ENCODE peak calls at places on chromosomes 16 and 17, in nine cellular contexts. One of them, this sample, is unnamed.

GRCh38 chr17:44981221-44981968 is 13.3 kb upstream of the C1QL1 start:
- DNase-seq in Ammon's horn: no peak
- DNase-seq in fibroblast of villous mesenchyme: peak
- DNase-seq in stromal cell of bone marrow: no peak
- DNase-seq in stimulated activated effector memory CD8-positive, alpha-beta T cell treated with anti-CD3 and anti-CD28 coated beads, Interleukin-12 subunit alpha, Interleukin-12 subunit beta, amount 100 ng/mL, for 72 hours: no peak
- DNase-seq in K562: no peak
- DNase-seq in T-helper 1 cell: no peak
- DNase-seq in AG08396: peak
- DNase-seq in naive thymus-derived CD4-positive, alpha-beta T cell: no peak
- DNase-seq in this sample: no peak

GRCh38 chr17:5485270-5486205 is at the start of gene DERL2:
- DNase-seq in stimulated activated effector memory CD8-positive, alpha-beta T cell treated with anti-CD3 and anti-CD28 coated beads, Interleukin-12 subunit alpha, Interleukin-12 subunit beta, amount 100 ng/mL, for 72 hours: no peak
- DNase-seq in K562: peak
- DNase-seq in stromal cell of bone marrow: no peak
- DNase-seq in T-helper 1 cell: no peak
- DNase-seq in AG08396: peak
- DNase-seq in naive thymus-derived CD4-positive, alpha-beta T cell: no peak
- DNase-seq in fibroblast of villous mesenchyme: no peak
- DNase-seq in Ammon's horn: no peak
- DNase-seq in this sample: no peak

GRCh38 chr16:59060212-59060611 is 326.1 kb upstream of the GOT2 start:
- DNase-seq in Ammon's horn: no peak
- DNase-seq in fibroblast of villous mesenchyme: peak
- DNase-seq in stimulated activated effector memory CD8-positive, alpha-beta T cell treated with anti-CD3 and anti-CD28 coated beads, Interleukin-12 subunit alpha, Interleukin-12 subunit beta, amount 100 ng/mL, for 72 hours: no peak
- DNase-seq in AG08396: no peak
- DNase-seq in K562: no peak
- DNase-seq in naive thymus-derived CD4-positive, alpha-beta T cell: no peak
- DNase-seq in T-helper 1 cell: no peak
- DNase-seq in stromal cell of bone marrow: no peak
- DNase-seq in this sample: no peak

GRCh38 chr17:60827920-60828319 is 150.3 kb downstream of the BCAS3 start:
- DNase-seq in stimulated activated effector memory CD8-positive, alpha-beta T cell treated with anti-CD3 and anti-CD28 coated beads, Interleukin-12 subunit alpha, Interleukin-12 subunit beta, amount 100 ng/mL, for 72 hours: no peak
- DNase-seq in naive thymus-derived CD4-positive, alpha-beta T cell: no peak
- DNase-seq in fibroblast of villous mesenchyme: no peak
- DNase-seq in AG08396: no peak
- DNase-seq in stromal cell of bone marrow: no peak
- DNase-seq in K562: no peak
- DNase-seq in T-helper 1 cell: no peak
- DNase-seq in Ammon's horn: no peak
- DNase-seq in this sample: no peak

GRCh38 chr16:3127745-3128144 is 7.1 kb upstream of the ZNF213 start:
- DNase-seq in fibroblast of villous mesenchyme: no peak
- DNase-seq in T-helper 1 cell: no peak
- DNase-seq in stimulated activated effector memory CD8-positive, alpha-beta T cell treated with anti-CD3 and anti-CD28 coated beads, Interleukin-12 subunit alpha, Interleukin-12 subunit beta, amount 100 ng/mL, for 72 hours: no peak
- DNase-seq in K562: no peak
- DNase-seq in Ammon's horn: no peak
- DNase-seq in stromal cell of bone marrow: no peak
- DNase-seq in AG08396: no peak
- DNase-seq in naive thymus-derived CD4-positive, alpha-beta T cell: no peak
- DNase-seq in this sample: no peak

GRCh38 chr17:71438631-71439146 is 682.1 kb upstream of the SOX9 start:
- DNase-seq in AG08396: peak
- DNase-seq in K562: no peak
- DNase-seq in fibroblast of villous mesenchyme: peak
- DNase-seq in naive thymus-derived CD4-positive, alpha-beta T cell: no peak
- DNase-seq in stimulated activated effector memory CD8-positive, alpha-beta T cell treated with anti-CD3 and anti-CD28 coated beads, Interleukin-12 subunit alpha, Interleukin-12 subunit beta, amount 100 ng/mL, for 72 hours: no peak
- DNase-seq in Ammon's horn: peak
- DNase-seq in stromal cell of bone marrow: peak
- DNase-seq in T-helper 1 cell: no peak
- DNase-seq in this sample: no peak

GRCh38 chr17:57389474-57389873 is 133.2 kb downstream of the MSI2 start:
- DNase-seq in fibroblast of villous mesenchyme: no peak
- DNase-seq in Ammon's horn: no peak
- DNase-seq in naive thymus-derived CD4-positive, alpha-beta T cell: no peak
- DNase-seq in K562: no peak
- DNase-seq in stimulated activated effector memory CD8-positive, alpha-beta T cell treated with anti-CD3 and anti-CD28 coated beads, Interleukin-12 subunit alpha, Interleukin-12 subunit beta, amount 100 ng/mL, for 72 hours: no peak
- DNase-seq in AG08396: no peak
- DNase-seq in stromal cell of bone marrow: no peak
- DNase-seq in T-helper 1 cell: no peak
- DNase-seq in this sample: no peak

GRCh38 chr17:31582151-31582907 is 190.9 kb downstream of the RAB11FIP4 start:
- DNase-seq in K562: no peak
- DNase-seq in stimulated activated effector memory CD8-positive, alpha-beta T cell treated with anti-CD3 and anti-CD28 coated beads, Interleukin-12 subunit alpha, Interleukin-12 subunit beta, amount 100 ng/mL, for 72 hours: no peak
- DNase-seq in stromal cell of bone marrow: no peak
- DNase-seq in fibroblast of villous mesenchyme: peak
- DNase-seq in naive thymus-derived CD4-positive, alpha-beta T cell: no peak
- DNase-seq in AG08396: peak
- DNase-seq in Ammon's horn: peak
- DNase-seq in T-helper 1 cell: no peak
- DNase-seq in this sample: peak

GRCh38 chr16:70529051-70529777 is 5.6 kb downstream of the SF3B3 start:
- DNase-seq in naive thymus-derived CD4-positive, alpha-beta T cell: no peak
- DNase-seq in stromal cell of bone marrow: peak
- DNase-seq in AG08396: peak
- DNase-seq in fibroblast of villous mesenchyme: peak
- DNase-seq in Ammon's horn: peak
- DNase-seq in K562: no peak
- DNase-seq in T-helper 1 cell: no peak
- DNase-seq in stimulated activated effector memory CD8-positive, alpha-beta T cell treated with anti-CD3 and anti-CD28 coated beads, Interleukin-12 subunit alpha, Interleukin-12 subunit beta, amount 100 ng/mL, for 72 hours: no peak
- DNase-seq in this sample: no peak

GRCh38 chr17:49995055-49995738 is at the start of gene DLX3:
- DNase-seq in stimulated activated effector memory CD8-positive, alpha-beta T cell treated with anti-CD3 and anti-CD28 coated beads, Interleukin-12 subunit alpha, Interleukin-12 subunit beta, amount 100 ng/mL, for 72 hours: no peak
- DNase-seq in AG08396: peak
- DNase-seq in T-helper 1 cell: no peak
- DNase-seq in Ammon's horn: peak
- DNase-seq in fibroblast of villous mesenchyme: peak
- DNase-seq in stromal cell of bone marrow: peak
- DNase-seq in naive thymus-derived CD4-positive, alpha-beta T cell: no peak
- DNase-seq in K562: peak
- DNase-seq in this sample: no peak

GRCh38 chr17:73646409-73647305 is 2.4 kb upstream of the SDK2 start:
- DNase-seq in Ammon's horn: peak
- DNase-seq in stromal cell of bone marrow: no peak
- DNase-seq in AG08396: no peak
- DNase-seq in naive thymus-derived CD4-positive, alpha-beta T cell: no peak
- DNase-seq in K562: no peak
- DNase-seq in fibroblast of villous mesenchyme: no peak
- DNase-seq in stimulated activated effector memory CD8-positive, alpha-beta T cell treated with anti-CD3 and anti-CD28 coated beads, Interleukin-12 subunit alpha, Interleukin-12 subunit beta, amount 100 ng/mL, for 72 hours: no peak
- DNase-seq in T-helper 1 cell: no peak
- DNase-seq in this sample: no peak

GRCh38 chr17:43383372-43383771 is 15.4 kb upstream of the ARL4D start:
- DNase-seq in naive thymus-derived CD4-positive, alpha-beta T cell: no peak
- DNase-seq in K562: no peak
- DNase-seq in stimulated activated effector memory CD8-positive, alpha-beta T cell treated with anti-CD3 and anti-CD28 coated beads, Interleukin-12 subunit alpha, Interleukin-12 subunit beta, amount 100 ng/mL, for 72 hours: no peak
- DNase-seq in T-helper 1 cell: no peak
- DNase-seq in stromal cell of bone marrow: no peak
- DNase-seq in AG08396: no peak
- DNase-seq in Ammon's horn: no peak
- DNase-seq in fibroblast of villous mesenchyme: no peak
- DNase-seq in this sample: no peak

GRCh38 chr17:31841850-31842415 is 17.1 kb downstream of the COPRS start:
- DNase-seq in Ammon's horn: no peak
- DNase-seq in naive thymus-derived CD4-positive, alpha-beta T cell: no peak
- DNase-seq in T-helper 1 cell: no peak
- DNase-seq in K562: no peak
- DNase-seq in stimulated activated effector memory CD8-positive, alpha-beta T cell treated with anti-CD3 and anti-CD28 coated beads, Interleukin-12 subunit alpha, Interleukin-12 subunit beta, amount 100 ng/mL, for 72 hours: no peak
- DNase-seq in AG08396: no peak
- DNase-seq in fibroblast of villous mesenchyme: no peak
- DNase-seq in stromal cell of bone marrow: no peak
- DNase-seq in this sample: no peak

GRCh38 chr16:82010649-82011048 is 621 bp downstream of the SDR42E1 start:
- DNase-seq in stromal cell of bone marrow: no peak
- DNase-seq in T-helper 1 cell: no peak
- DNase-seq in AG08396: no peak
- DNase-seq in fibroblast of villous mesenchyme: no peak
- DNase-seq in stimulated activated effector memory CD8-positive, alpha-beta T cell treated with anti-CD3 and anti-CD28 coated beads, Interleukin-12 subunit alpha, Interleukin-12 subunit beta, amount 100 ng/mL, for 72 hours: no peak
- DNase-seq in Ammon's horn: no peak
- DNase-seq in naive thymus-derived CD4-positive, alpha-beta T cell: no peak
- DNase-seq in K562: no peak
- DNase-seq in this sample: no peak

GRCh38 chr17:51860934-51861561 is 297.5 kb downstream of the CA10 start:
- DNase-seq in stromal cell of bone marrow: peak
- DNase-seq in K562: peak
- DNase-seq in stimulated activated effector memory CD8-positive, alpha-beta T cell treated with anti-CD3 and anti-CD28 coated beads, Interleukin-12 subunit alpha, Interleukin-12 subunit beta, amount 100 ng/mL, for 72 hours: peak
- DNase-seq in Ammon's horn: peak
- DNase-seq in fibroblast of villous mesenchyme: no peak
- DNase-seq in AG08396: no peak
- DNase-seq in T-helper 1 cell: no peak
- DNase-seq in naive thymus-derived CD4-positive, alpha-beta T cell: no peak
- DNase-seq in this sample: peak

GRCh38 chr16:67926181-67926742 is 5.4 kb downstream of the CTRL start:
- DNase-seq in T-helper 1 cell: no peak
- DNase-seq in naive thymus-derived CD4-positive, alpha-beta T cell: no peak
- DNase-seq in stimulated activated effector memory CD8-positive, alpha-beta T cell treated with anti-CD3 and anti-CD28 coated beads, Interleukin-12 subunit alpha, Interleukin-12 subunit beta, amount 100 ng/mL, for 72 hours: no peak
- DNase-seq in K562: no peak
- DNase-seq in stromal cell of bone marrow: no peak
- DNase-seq in fibroblast of villous mesenchyme: no peak
- DNase-seq in Ammon's horn: peak
- DNase-seq in AG08396: no peak
- DNase-seq in this sample: no peak

GRCh38 chr16:17829826-17830225 is 359.1 kb upstream of the XYLT1 start:
- DNase-seq in K562: no peak
- DNase-seq in stimulated activated effector memory CD8-positive, alpha-beta T cell treated with anti-CD3 and anti-CD28 coated beads, Interleukin-12 subunit alpha, Interleukin-12 subunit beta, amount 100 ng/mL, for 72 hours: no peak
- DNase-seq in Ammon's horn: no peak
- DNase-seq in AG08396: no peak
- DNase-seq in fibroblast of villous mesenchyme: peak
- DNase-seq in stromal cell of bone marrow: no peak
- DNase-seq in T-helper 1 cell: no peak
- DNase-seq in naive thymus-derived CD4-positive, alpha-beta T cell: no peak
- DNase-seq in this sample: no peak

GRCh38 chr17:31564291-31564690 is 172.8 kb downstream of the RAB11FIP4 start:
- DNase-seq in fibroblast of villous mesenchyme: no peak
- DNase-seq in Ammon's horn: no peak
- DNase-seq in AG08396: no peak
- DNase-seq in stimulated activated effector memory CD8-positive, alpha-beta T cell treated with anti-CD3 and anti-CD28 coated beads, Interleukin-12 subunit alpha, Interleukin-12 subunit beta, amount 100 ng/mL, for 72 hours: no peak
- DNase-seq in K562: no peak
- DNase-seq in naive thymus-derived CD4-positive, alpha-beta T cell: no peak
- DNase-seq in stromal cell of bone marrow: no peak
- DNase-seq in T-helper 1 cell: no peak
- DNase-seq in this sample: no peak

GRCh38 chr16:22235839-22236745 is 30.0 kb downstream of the EEF2K start:
- DNase-seq in stimulated activated effector memory CD8-positive, alpha-beta T cell treated with anti-CD3 and anti-CD28 coated beads, Interleukin-12 subunit alpha, Interleukin-12 subunit beta, amount 100 ng/mL, for 72 hours: no peak
- DNase-seq in AG08396: no peak
- DNase-seq in naive thymus-derived CD4-positive, alpha-beta T cell: no peak
- DNase-seq in Ammon's horn: no peak
- DNase-seq in stromal cell of bone marrow: no peak
- DNase-seq in T-helper 1 cell: no peak
- DNase-seq in fibroblast of villous mesenchyme: peak
- DNase-seq in K562: no peak
- DNase-seq in this sample: no peak

GRCh38 chr17:22492331-22492730 is 800.0 kb downstream of the KCNJ18 start:
- DNase-seq in AG08396: no peak
- DNase-seq in naive thymus-derived CD4-positive, alpha-beta T cell: no peak
- DNase-seq in stimulated activated effector memory CD8-positive, alpha-beta T cell treated with anti-CD3 and anti-CD28 coated beads, Interleukin-12 subunit alpha, Interleukin-12 subunit beta, amount 100 ng/mL, for 72 hours: no peak
- DNase-seq in Ammon's horn: no peak
- DNase-seq in K562: no peak
- DNase-seq in fibroblast of villous mesenchyme: no peak
- DNase-seq in stromal cell of bone marrow: no peak
- DNase-seq in T-helper 1 cell: no peak
- DNase-seq in this sample: no peak

GRCh38 chr17:63826468-63827001 is 696 bp upstream of the PSMC5 start:
- DNase-seq in Ammon's horn: no peak
- DNase-seq in fibroblast of villous mesenchyme: no peak
- DNase-seq in naive thymus-derived CD4-positive, alpha-beta T cell: no peak
- DNase-seq in stromal cell of bone marrow: no peak
- DNase-seq in AG08396: peak
- DNase-seq in T-helper 1 cell: no peak
- DNase-seq in stimulated activated effector memory CD8-positive, alpha-beta T cell treated with anti-CD3 and anti-CD28 coated beads, Interleukin-12 subunit alpha, Interleukin-12 subunit beta, amount 100 ng/mL, for 72 hours: no peak
- DNase-seq in K562: no peak
- DNase-seq in this sample: no peak

GRCh38 chr17:48954300-48954755 is 9.7 kb upstream of the SNF8 start:
- DNase-seq in stromal cell of bone marrow: no peak
- DNase-seq in Ammon's horn: no peak
- DNase-seq in naive thymus-derived CD4-positive, alpha-beta T cell: no peak
- DNase-seq in K562: peak
- DNase-seq in stimulated activated effector memory CD8-positive, alpha-beta T cell treated with anti-CD3 and anti-CD28 coated beads, Interleukin-12 subunit alpha, Interleukin-12 subunit beta, amount 100 ng/mL, for 72 hours: no peak
- DNase-seq in T-helper 1 cell: no peak
- DNase-seq in fibroblast of villous mesenchyme: peak
- DNase-seq in AG08396: no peak
- DNase-seq in this sample: no peak

GRCh38 chr17:38789185-38789584 is 10.2 kb downstream of the PIP4K2B start:
- DNase-seq in stimulated activated effector memory CD8-positive, alpha-beta T cell treated with anti-CD3 and anti-CD28 coated beads, Interleukin-12 subunit alpha, Interleukin-12 subunit beta, amount 100 ng/mL, for 72 hours: no peak
- DNase-seq in naive thymus-derived CD4-positive, alpha-beta T cell: no peak
- DNase-seq in stromal cell of bone marrow: no peak
- DNase-seq in AG08396: peak
- DNase-seq in Ammon's horn: no peak
- DNase-seq in T-helper 1 cell: no peak
- DNase-seq in fibroblast of villous mesenchyme: peak
- DNase-seq in K562: no peak
- DNase-seq in this sample: no peak

GRCh38 chr16:70753228-70753627 is 47.7 kb downstream of the VAC14 start:
- DNase-seq in Ammon's horn: no peak
- DNase-seq in AG08396: no peak
- DNase-seq in fibroblast of villous mesenchyme: no peak
- DNase-seq in naive thymus-derived CD4-positive, alpha-beta T cell: no peak
- DNase-seq in K562: no peak
- DNase-seq in stimulated activated effector memory CD8-positive, alpha-beta T cell treated with anti-CD3 and anti-CD28 coated beads, Interleukin-12 subunit alpha, Interleukin-12 subunit beta, amount 100 ng/mL, for 72 hours: no peak
- DNase-seq in T-helper 1 cell: no peak
- DNase-seq in stromal cell of bone marrow: peak
- DNase-seq in this sample: no peak

GRCh38 chr17:35930211-35931065 is at the start of gene RDM1:
- DNase-seq in Ammon's horn: peak
- DNase-seq in AG08396: peak
- DNase-seq in K562: peak
- DNase-seq in stimulated activated effector memory CD8-positive, alpha-beta T cell treated with anti-CD3 and anti-CD28 coated beads, Interleukin-12 subunit alpha, Interleukin-12 subunit beta, amount 100 ng/mL, for 72 hours: peak
- DNase-seq in stromal cell of bone marrow: peak
- DNase-seq in fibroblast of villous mesenchyme: peak
- DNase-seq in naive thymus-derived CD4-positive, alpha-beta T cell: peak
- DNase-seq in T-helper 1 cell: peak
- DNase-seq in this sample: peak

GRCh38 chr16:75306102-75306762 is 54.8 kb upstream of the BCAR1 start:
- DNase-seq in T-helper 1 cell: no peak
- DNase-seq in Ammon's horn: no peak
- DNase-seq in K562: no peak
- DNase-seq in AG08396: no peak
- DNase-seq in stimulated activated effector memory CD8-positive, alpha-beta T cell treated with anti-CD3 and anti-CD28 coated beads, Interleukin-12 subunit alpha, Interleukin-12 subunit beta, amount 100 ng/mL, for 72 hours: no peak
- DNase-seq in fibroblast of villous mesenchyme: no peak
- DNase-seq in stromal cell of bone marrow: no peak
- DNase-seq in naive thymus-derived CD4-positive, alpha-beta T cell: no peak
- DNase-seq in this sample: no peak

GRCh38 chr16:71479420-71479819 is 9.7 kb downstream of the ZNF19 start:
- DNase-seq in fibroblast of villous mesenchyme: peak
- DNase-seq in stimulated activated effector memory CD8-positive, alpha-beta T cell treated with anti-CD3 and anti-CD28 coated beads, Interleukin-12 subunit alpha, Interleukin-12 subunit beta, amount 100 ng/mL, for 72 hours: no peak
- DNase-seq in AG08396: peak
- DNase-seq in T-helper 1 cell: no peak
- DNase-seq in stromal cell of bone marrow: no peak
- DNase-seq in naive thymus-derived CD4-positive, alpha-beta T cell: no peak
- DNase-seq in Ammon's horn: peak
- DNase-seq in K562: peak
- DNase-seq in this sample: no peak

GRCh38 chr16:23538919-23539278 is 18.3 kb downstream of the EARS2 start:
- DNase-seq in T-helper 1 cell: no peak
- DNase-seq in K562: no peak
- DNase-seq in stimulated activated effector memory CD8-positive, alpha-beta T cell treated with anti-CD3 and anti-CD28 coated beads, Interleukin-12 subunit alpha, Interleukin-12 subunit beta, amount 100 ng/mL, for 72 hours: no peak
- DNase-seq in naive thymus-derived CD4-positive, alpha-beta T cell: no peak
- DNase-seq in Ammon's horn: no peak
- DNase-seq in fibroblast of villous mesenchyme: no peak
- DNase-seq in AG08396: no peak
- DNase-seq in stromal cell of bone marrow: no peak
- DNase-seq in this sample: no peak

GRCh38 chr17:61455754-61456681 is 3.8 kb downstream of the TBX4 start:
- DNase-seq in Ammon's horn: no peak
- DNase-seq in AG08396: peak
- DNase-seq in stromal cell of bone marrow: no peak
- DNase-seq in K562: no peak
- DNase-seq in T-helper 1 cell: no peak
- DNase-seq in fibroblast of villous mesenchyme: no peak
- DNase-seq in naive thymus-derived CD4-positive, alpha-beta T cell: no peak
- DNase-seq in stimulated activated effector memory CD8-positive, alpha-beta T cell treated with anti-CD3 and anti-CD28 coated beads, Interleukin-12 subunit alpha, Interleukin-12 subunit beta, amount 100 ng/mL, for 72 hours: no peak
- DNase-seq in this sample: no peak

GRCh38 chr17:1787301-1787902 is 25.5 kb downstream of the SERPINF1 start:
- DNase-seq in fibroblast of villous mesenchyme: peak
- DNase-seq in T-helper 1 cell: no peak
- DNase-seq in naive thymus-derived CD4-positive, alpha-beta T cell: no peak
- DNase-seq in AG08396: peak
- DNase-seq in stimulated activated effector memory CD8-positive, alpha-beta T cell treated with anti-CD3 and anti-CD28 coated beads, Interleukin-12 subunit alpha, Interleukin-12 subunit beta, amount 100 ng/mL, for 72 hours: no peak
- DNase-seq in Ammon's horn: no peak
- DNase-seq in K562: no peak
- DNase-seq in stromal cell of bone marrow: peak
- DNase-seq in this sample: no peak

GRCh38 chr17:28520687-28521086 is 14.5 kb downstream of the FOXN1 start:
- DNase-seq in naive thymus-derived CD4-positive, alpha-beta T cell: no peak
- DNase-seq in stimulated activated effector memory CD8-positive, alpha-beta T cell treated with anti-CD3 and anti-CD28 coated beads, Interleukin-12 subunit alpha, Interleukin-12 subunit beta, amount 100 ng/mL, for 72 hours: no peak
- DNase-seq in Ammon's horn: no peak
- DNase-seq in stromal cell of bone marrow: no peak
- DNase-seq in K562: no peak
- DNase-seq in fibroblast of villous mesenchyme: no peak
- DNase-seq in AG08396: no peak
- DNase-seq in T-helper 1 cell: no peak
- DNase-seq in this sample: no peak